ENCODE peak calls at places on chromosomes 5 and 9, in four cellular contexts. Y is K562, F is H1, M is GM12878. N is an unnamed sample. For H3K4me1, the result is how much of the 10 kb centered on the place peaks cover.

GRCh38 chr5:62369039-62369438 is 34.7 kb downstream of the DIMT1 start:
- DNase-seq in F (no peak), M (no peak), Y (no peak), N (no peak)

GRCh38 chr9:84139296-84140100 is 158.9 kb downstream of the RMI1 start:
- DNase-seq in Y (no peak), F (no peak), M (peak), N (no peak)

GRCh38 chr9:20292002-20292401 is 330.3 kb downstream of the MLLT3 start:
- DNase-seq in F (no peak), M (no peak), Y (peak), N (peak)

GRCh38 chr9:122463828-122464632 is 13.7 kb downstream of the OR1J1 start:
- DNase-seq in F (peak), Y (peak), M (peak), N (peak)

GRCh38 chr9:76717176-76717575 is 47.1 kb upstream of the PCA3 start:
- DNase-seq in M (no peak), F (no peak), Y (no peak), N (no peak)

GRCh38 chr9:123637596-123637939 is 281.6 kb downstream of the CRB2 start:
- DNase-seq in Y (no peak), M (no peak), F (no peak), N (no peak)

GRCh38 chr5:135240781-135241360 is 158.2 kb downstream of the MACROH2A1 start:
- DNase-seq in F (no peak), M (no peak), Y (no peak), N (no peak)

GRCh38 chr9:34599546-34599945 is 10.0 kb upstream of the CNTFR start:
- DNase-seq in F (no peak), Y (no peak), M (no peak), N (peak)

GRCh38 chr5:41748631-41749030 is 121.6 kb downstream of the OXCT1 start:
- DNase-seq in Y (no peak), F (no peak), M (peak), N (no peak)

GRCh38 chr9:106058460-106058859 is 364.1 kb downstream of the TMEM38B start:
- DNase-seq in Y (no peak), F (no peak), M (no peak), N (no peak)

GRCh38 chr9:26723486-26723885 is 169.1 kb downstream of the CAAP1 start:
- DNase-seq in Y (no peak), F (peak), M (no peak), N (no peak)

GRCh38 chr5:135887881-135888614 is 7.6 kb downstream of the IL9 start:
- DNase-seq in F (no peak), M (no peak), Y (peak), N (no peak)

GRCh38 chr9:137114613-137115393 is at the start of gene DPP7:
- DNase-seq in M (no peak), F (no peak), Y (peak), N (peak)

GRCh38 chr5:92634883-92635282 is 946.1 kb downstream of the NR2F1-AS1 start:
- DNase-seq in F (no peak), Y (no peak), M (no peak), N (no peak)

GRCh38 chr5:95928724-95929253 is 32.9 kb downstream of the ELL2 start:
- DNase-seq in M (no peak), Y (no peak), F (no peak), N (no peak)
- H3K4me1 ChIP-seq in M (half or more), Y (under half), F (under half), N (under half)

DNA sequence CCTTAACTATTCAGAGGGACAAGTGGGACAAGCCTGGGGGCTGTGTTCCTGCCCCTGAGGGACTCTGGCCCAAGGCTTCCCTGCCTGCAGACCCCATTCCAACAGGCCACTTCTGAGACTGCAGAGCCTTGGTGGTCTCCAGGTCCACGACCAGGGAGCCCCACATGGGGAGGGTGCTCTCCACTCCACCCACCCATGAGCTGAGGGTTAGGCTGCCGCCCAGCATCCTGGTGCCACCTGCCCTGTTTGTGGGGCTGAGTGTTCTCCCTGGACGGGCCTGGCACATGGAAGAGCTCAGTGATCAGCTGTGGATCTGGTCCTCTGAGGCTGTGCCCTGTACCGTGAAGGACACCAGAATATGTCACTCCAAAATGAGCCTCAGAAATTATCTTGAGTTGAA is 2.5 kb upstream of the ABO start:
- DNase-seq in F (no peak), M (no peak), Y (no peak), N (no peak)
- TF ChIP-seq TAF1 in F (no peak), M (no peak), Y (no peak), N (no peak)

DNA sequence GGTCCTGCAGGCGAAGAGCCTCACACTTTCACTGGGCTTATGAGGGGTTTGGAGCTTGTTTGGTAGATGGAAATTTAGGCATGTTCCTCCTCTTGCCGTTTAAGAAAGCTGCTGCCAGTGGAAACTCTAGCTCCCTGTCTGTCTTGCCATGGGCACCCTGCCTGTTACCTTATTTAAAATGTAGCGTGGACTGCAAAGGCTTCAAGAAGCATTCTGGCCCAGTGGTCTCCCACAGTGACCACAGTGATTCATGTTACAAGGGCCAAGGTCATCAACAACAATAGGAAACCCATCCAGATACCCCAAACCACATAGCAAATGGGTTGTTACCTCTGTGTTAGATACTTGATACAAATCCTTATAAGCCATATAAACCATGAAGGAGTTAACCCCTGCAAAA is 96.6 kb downstream of the DPYSL3 start:
- DNase-seq in F (no peak), M (no peak), Y (no peak), N (no peak)
- H3K4me1 ChIP-seq in F (under half), M (under half), Y (under half), N (under half)

GRCh38 chr9:2248768-2249167 is 233.6 kb downstream of the SMARCA2 start:
- DNase-seq in F (no peak), M (no peak), Y (no peak), N (no peak)

GRCh38 chr9:2243666-2244555 is 228.8 kb downstream of the SMARCA2 start:
- DNase-seq in Y (peak), M (no peak), F (no peak), N (no peak)

GRCh38 chr9:2241461-2241874 is 226.3 kb downstream of the SMARCA2 start:
- DNase-seq in Y (peak), F (peak), M (no peak), N (peak)

GRCh38 chr9:2241875-2242741 is 227.0 kb downstream of the SMARCA2 start:
- DNase-seq in F (peak), M (no peak), Y (peak), N (peak)

GRCh38 chr9:2242778-2243395 is 227.7 kb downstream of the SMARCA2 start:
- DNase-seq in F (no peak), Y (no peak), M (no peak), N (no peak)
- TF ChIP-seq TAF1 in F (no peak), Y (no peak), M (no peak), N (no peak)

GRCh38 chr9:127423934-127424668 is at the start of gene ZNF79:
- DNase-seq in F (peak), Y (peak), M (peak), N (peak)

GRCh38 chr9:127424669-127424986 is 446 bp downstream of the ZNF79 start:
- DNase-seq in F (no peak), Y (no peak), M (no peak), N (no peak)

GRCh38 chr9:127422787-127423186 is 1.4 kb upstream of the ZNF79 start:
- DNase-seq in Y (no peak), F (no peak), M (no peak), N (no peak)

GRCh38 chr9:127422133-127422782 is 1.9 kb upstream of the ZNF79 start:
- DNase-seq in F (no peak), M (no peak), Y (peak), N (no peak)

DNA sequence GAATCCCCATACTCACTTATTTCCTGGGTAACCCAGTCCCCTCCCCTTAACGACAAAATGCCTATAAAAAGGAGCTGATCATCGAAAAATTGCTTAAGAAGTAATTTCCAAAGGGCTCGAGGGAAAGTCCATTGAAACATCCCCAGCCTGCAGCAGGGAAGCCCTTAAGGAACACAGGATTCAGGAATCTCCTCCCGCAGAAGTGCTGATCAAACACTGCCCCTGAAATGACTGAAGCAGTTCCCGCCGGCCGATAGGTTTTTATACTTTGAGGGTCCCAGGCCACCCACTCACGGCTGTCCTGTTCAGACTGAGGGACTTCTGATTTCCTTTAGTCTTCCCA is 620 bp upstream of the ZNF79 start:
- DNase-seq in M (no peak), Y (no peak), F (no peak), N (no peak)
- H3K4me1 ChIP-seq in M (under half), Y (under half), F (under half), N (under half)

GRCh38 chr9:92671323-92671722 is 1.4 kb upstream of the IPPK start:
- DNase-seq in Y (no peak), M (no peak), F (no peak), N (no peak)
- TF ChIP-seq TAF1 in Y (no peak), M (no peak), F (no peak), N (peak)

DNA sequence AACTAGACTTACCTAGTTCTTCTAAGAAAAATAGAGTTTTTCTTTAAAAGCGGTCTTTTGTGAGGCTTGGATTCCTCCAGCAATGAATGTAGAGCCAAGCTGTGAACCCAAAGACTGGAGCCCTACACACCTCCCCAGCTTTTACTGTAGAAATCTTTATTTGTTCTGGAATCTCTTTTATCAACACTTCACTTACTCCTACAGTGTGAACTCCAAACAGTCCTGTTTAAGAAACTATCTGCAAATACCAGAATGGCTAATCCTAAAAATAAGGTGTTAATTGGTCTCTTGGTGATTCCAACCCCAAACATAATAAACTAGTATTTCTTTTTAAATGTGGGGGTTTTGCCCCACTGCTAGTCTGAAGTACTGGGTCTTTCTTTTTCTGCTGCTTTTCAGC is 103.9 kb downstream of the ENC1 start:
- DNase-seq in F (no peak), Y (no peak), M (no peak), N (no peak)
- H3K4me1 ChIP-seq in F (under half), Y (under half), M (under half), N (under half)

DNA sequence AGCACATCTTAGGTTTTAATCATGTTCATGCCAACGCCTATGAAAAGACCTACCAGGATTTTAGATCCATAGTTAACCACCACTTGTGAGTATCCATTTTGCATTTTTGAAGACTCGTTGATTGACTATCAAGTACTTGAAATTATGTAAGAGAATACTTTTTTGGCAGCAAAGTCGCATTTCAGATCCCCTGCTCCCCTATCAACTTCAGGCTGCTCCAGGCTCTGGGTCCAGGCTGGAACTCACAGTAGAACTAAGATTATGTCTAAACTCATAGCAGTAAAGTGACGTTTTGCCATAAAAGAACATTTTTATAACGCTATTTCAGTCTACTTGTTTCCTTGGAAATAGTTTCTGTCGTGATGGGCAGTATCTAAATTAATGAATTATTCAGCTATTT is 267.7 kb downstream of the FANCC start:
- DNase-seq in M (no peak), F (no peak), Y (peak), N (no peak)
- TF ChIP-seq TAF1 in M (no peak), F (no peak), Y (no peak), N (no peak)

GRCh38 chr9:98960409-98960808 is 16.7 kb downstream of the COL15A1 start:
- DNase-seq in Y (no peak), F (no peak), M (no peak), N (no peak)
- H3K4me1 ChIP-seq in Y (under half), F (under half), M (under half), N (under half)

DNA sequence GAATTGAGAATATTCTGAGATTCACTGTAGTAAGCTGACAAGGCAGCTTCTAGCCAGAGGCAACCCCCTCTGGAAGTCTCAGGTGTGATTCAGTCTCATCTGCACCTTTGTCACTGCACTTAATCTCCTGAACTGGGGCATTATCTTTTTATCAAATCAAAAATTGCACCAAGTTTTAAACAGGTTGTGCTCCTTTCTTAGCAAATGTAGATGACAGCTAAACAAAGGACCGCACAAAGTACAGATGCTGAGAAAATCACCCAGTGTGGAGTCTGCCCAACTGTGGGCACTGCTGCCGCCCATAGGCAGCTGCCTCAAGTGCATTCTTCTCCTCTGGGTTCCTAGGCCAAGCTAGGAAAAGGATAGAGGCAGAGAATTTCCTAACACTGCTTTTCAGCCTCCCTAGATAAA is 51.1 kb downstream of the STARD4 start:
- DNase-seq in Y (no peak), F (peak), M (no peak), N (peak)
- TF ChIP-seq TAF1 in Y (no peak), F (no peak), M (no peak), N (no peak)